ENCODE peak calls at places on chromosomes 6 and 20, in seven cellular contexts. B, W, J, U, G, N and D are unnamed samples.

GRCh38 chr6:137707590-137708360 is 159.3 kb upstream of the TNFAIP3 start:
- DNase-seq in B (peak), W (peak), J (peak), U (peak), G (peak), N (peak), D (peak)

GRCh38 chr6:30802731-30803130 is 58.4 kb upstream of the IER3 start:
- DNase-seq in B (no peak), W (no peak), J (no peak), U (no peak), G (no peak), N (no peak), D (no peak)

GRCh38 chr20:44326391-44327159 is 10.3 kb upstream of the R3HDML start:
- DNase-seq in B (no peak), W (no peak), J (no peak), U (no peak), G (no peak), N (no peak), D (no peak)

GRCh38 chr6:163725008-163725941 is 310.8 kb downstream of the QKI start:
- DNase-seq in B (no peak), W (no peak), J (no peak), U (no peak), G (no peak), N (no peak), D (no peak)

GRCh38 chr6:43076093-43076927 is at the start of gene PTK7:
- DNase-seq in B (peak), W (peak), J (peak), U (no peak), G (no peak), N (peak), D (peak)

GRCh38 chr20:47781631-47782030 is 3.6 kb downstream of the SULF2 start:
- DNase-seq in B (no peak), W (no peak), J (no peak), U (no peak), G (no peak), N (no peak), D (no peak)

GRCh38 chr20:51387125-51387865 is 155.2 kb downstream of the NFATC2 start:
- DNase-seq in B (no peak), W (no peak), J (no peak), U (no peak), G (no peak), N (no peak), D (no peak)

GRCh38 chr6:5466459-5466858 is 205.1 kb downstream of the FARS2 start:
- DNase-seq in B (no peak), W (no peak), J (no peak), U (peak), G (no peak), N (peak), D (no peak)

GRCh38 chr6:142187209-142187608 is 40.1 kb downstream of the VTA1 start:
- DNase-seq in B (peak), W (no peak), J (no peak), U (peak), G (peak), N (no peak), D (no peak)

GRCh38 chr6:111184827-111185567 is 97.7 kb downstream of the SLC16A10 start:
- DNase-seq in B (no peak), W (no peak), J (no peak), U (no peak), G (no peak), N (no peak), D (no peak)

GRCh38 chr6:157388924-157389323 is 7.9 kb downstream of the ZDHHC14 start:
- DNase-seq in B (no peak), W (no peak), J (no peak), U (no peak), G (no peak), N (no peak), D (no peak)

GRCh38 chr6:41581381-41581991 is 35.3 kb downstream of the FOXP4 start:
- DNase-seq in B (no peak), W (no peak), J (no peak), U (peak), G (peak), N (peak), D (no peak)

GRCh38 chr20:18913701-18914100 is 100.1 kb downstream of the SCP2D1 start:
- DNase-seq in B (no peak), W (no peak), J (no peak), U (no peak), G (no peak), N (no peak), D (no peak)

GRCh38 chr20:38272961-38273360 is 12.4 kb upstream of the KIAA1755 start:
- DNase-seq in B (no peak), W (no peak), J (no peak), U (peak), G (no peak), N (peak), D (no peak)

GRCh38 chr20:49562341-49563014 is 5.5 kb downstream of the PTGIS start:
- DNase-seq in B (no peak), W (peak), J (no peak), U (peak), G (peak), N (peak), D (peak)

GRCh38 chr6:12884983-12885382 is 168.4 kb downstream of the PHACTR1 start:
- DNase-seq in B (no peak), W (no peak), J (no peak), U (no peak), G (no peak), N (no peak), D (no peak)

GRCh38 chr6:128156315-128157111 is 255.7 kb upstream of the THEMIS start:
- DNase-seq in B (no peak), W (no peak), J (no peak), U (no peak), G (no peak), N (no peak), D (no peak)

GRCh38 chr6:82980086-82980485 is 85.6 kb downstream of the UBE3D start:
- DNase-seq in B (no peak), W (no peak), J (no peak), U (peak), G (no peak), N (peak), D (no peak)

GRCh38 chr6:31659649-31660223 is 842 bp downstream of the C6orf47 start:
- DNase-seq in B (peak), W (no peak), J (no peak), U (peak), G (no peak), N (peak), D (no peak)

GRCh38 chr6:141598487-141598886 is 534.2 kb upstream of the GJE1 start:
- DNase-seq in B (no peak), W (no peak), J (no peak), U (peak), G (no peak), N (peak), D (no peak)

GRCh38 chr6:36576573-36576972 is 17.6 kb upstream of the SRSF3 start:
- DNase-seq in B (no peak), W (no peak), J (no peak), U (no peak), G (no peak), N (no peak), D (no peak)

GRCh38 chr6:12324741-12325140 is 34.6 kb downstream of the EDN1 start:
- DNase-seq in B (no peak), W (no peak), J (no peak), U (no peak), G (no peak), N (no peak), D (no peak)

GRCh38 chr6:76230711-76231110 is 158.2 kb upstream of the IMPG1 start:
- DNase-seq in B (no peak), W (no peak), J (peak), U (no peak), G (no peak), N (no peak), D (peak)

GRCh38 chr20:32970973-32971300 is 33.3 kb downstream of the SUN5 start:
- DNase-seq in B (no peak), W (no peak), J (no peak), U (no peak), G (no peak), N (no peak), D (no peak)

GRCh38 chr6:1917628-1918371 is 308.1 kb downstream of the FOXC1 start:
- DNase-seq in B (no peak), W (no peak), J (no peak), U (peak), G (no peak), N (peak), D (no peak)

GRCh38 chr6:125790403-125791150 is at the start of gene NCOA7:
- DNase-seq in B (peak), W (peak), J (peak), U (peak), G (peak), N (peak), D (peak)

GRCh38 chr6:151036869-151037680 is 171.6 kb downstream of the MTHFD1L start:
- DNase-seq in B (no peak), W (no peak), J (no peak), U (peak), G (no peak), N (no peak), D (no peak)

GRCh38 chr20:62924567-62925419 is 1.5 kb downstream of the DIDO1 start:
- DNase-seq in B (no peak), W (no peak), J (peak), U (peak), G (no peak), N (peak), D (peak)

GRCh38 chr20:62922451-62922921 is 3.8 kb downstream of the DIDO1 start:
- DNase-seq in B (no peak), W (no peak), J (peak), U (no peak), G (no peak), N (no peak), D (no peak)

GRCh38 chr20:62926229-62927127 is at the start of gene DIDO1:
- DNase-seq in B (peak), W (peak), J (peak), U (peak), G (peak), N (peak), D (peak)

GRCh38 chr20:62925420-62926228 is 681 bp downstream of the DIDO1 start:
- DNase-seq in B (peak), W (peak), J (peak), U (no peak), G (peak), N (peak), D (peak)

GRCh38 chr20:62923669-62924566 is 2.4 kb downstream of the DIDO1 start:
- DNase-seq in B (no peak), W (no peak), J (no peak), U (no peak), G (no peak), N (no peak), D (no peak)
- H3K4me3 ChIP-seq in B (no peak), W (peak), J (peak), U (peak), G (peak), N (peak), D (peak)

GRCh38 chr6:10485406-10485805 is 35.7 kb upstream of the GCNT2 start:
- DNase-seq in B (no peak), W (no peak), J (no peak), U (no peak), G (no peak), N (no peak), D (no peak)

GRCh38 chr6:10482636-10483257 is 38.4 kb upstream of the GCNT2 start:
- DNase-seq in B (no peak), W (no peak), J (no peak), U (no peak), G (no peak), N (no peak), D (no peak)

GRCh38 chr6:10486215-10486614 is 34.9 kb upstream of the GCNT2 start:
- DNase-seq in B (no peak), W (no peak), J (no peak), U (no peak), G (no peak), N (no peak), D (no peak)

GRCh38 chr6:10491463-10491862 is 29.7 kb upstream of the GCNT2 start:
- DNase-seq in B (no peak), W (no peak), J (no peak), U (no peak), G (no peak), N (no peak), D (no peak)

DNA sequence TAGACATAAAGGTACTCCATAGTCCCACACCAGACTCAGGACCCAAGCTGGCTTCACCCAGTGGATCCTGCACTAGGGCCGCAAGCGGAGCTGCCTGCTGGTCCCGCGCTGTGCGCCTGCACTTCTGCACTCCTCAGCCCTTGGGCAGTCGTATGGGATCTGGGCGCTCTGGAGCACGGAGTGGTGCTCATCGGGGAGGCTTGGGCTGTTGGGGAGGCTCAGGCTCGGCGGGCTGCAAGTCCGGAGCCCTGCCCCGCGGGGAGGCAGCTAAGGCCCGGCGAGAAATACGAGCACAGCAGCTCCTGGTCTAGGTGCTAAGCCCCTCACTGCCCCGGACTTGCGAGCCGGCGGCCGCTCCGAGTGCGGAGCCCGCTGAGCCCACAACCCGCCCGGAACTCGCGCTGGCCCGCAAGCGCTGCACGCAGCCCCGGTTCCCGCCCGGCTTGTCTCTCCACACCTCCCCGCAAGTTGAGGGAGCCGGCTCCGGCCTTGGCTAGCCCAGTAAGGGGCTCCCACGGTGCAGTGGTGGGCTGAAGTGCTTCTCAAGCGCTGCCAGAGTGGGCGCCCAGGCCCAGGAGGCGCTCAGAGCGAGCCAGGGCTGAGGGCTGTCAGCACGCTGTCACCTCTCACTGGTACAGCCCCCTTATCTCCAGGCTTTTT is 33.4 kb upstream of the GCNT2 start:
- DNase-seq in B (peak), W (no peak), J (no peak), U (no peak), G (no peak), N (no peak), D (no peak)
- H3K4me3 ChIP-seq in B (peak), W (no peak), J (no peak), U (no peak), G (no peak), N (no peak), D (no peak)

GRCh38 chr20:434661-435419 is 26.7 kb downstream of the RBCK1 start:
- DNase-seq in B (no peak), W (no peak), J (no peak), U (no peak), G (no peak), N (no peak), D (no peak)
- H3K4me3 ChIP-seq in B (no peak), W (no peak), J (no peak), U (no peak), G (no peak), N (no peak), D (no peak)

DNA sequence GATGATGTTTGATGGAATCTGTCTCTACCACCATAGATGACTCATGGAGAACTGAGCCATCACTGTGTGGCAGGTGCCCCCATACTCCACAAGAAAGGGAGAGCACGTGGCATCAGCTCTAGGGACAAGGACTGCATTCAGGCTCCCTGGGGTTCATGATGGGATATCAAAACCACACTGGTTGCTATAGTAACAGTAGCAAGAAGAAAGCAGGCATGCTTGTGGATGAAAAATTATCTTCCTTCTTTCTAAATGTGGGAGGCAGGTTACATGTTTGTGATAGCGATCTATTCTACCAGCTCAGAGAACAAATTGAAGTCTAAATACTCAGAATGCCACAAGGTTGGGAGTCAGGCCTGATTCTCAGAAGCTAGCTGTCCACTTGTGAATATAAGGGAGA is 224.2 kb downstream of the ARHGAP18 start:
- DNase-seq in B (no peak), W (no peak), J (no peak), U (no peak), G (no peak), N (no peak), D (no peak)
- H3K4me3 ChIP-seq in B (no peak), W (no peak), J (no peak), U (no peak), G (no peak), N (no peak), D (no peak)

GRCh38 chr20:57383447-57384347 is 7.5 kb upstream of the RBM38 start:
- DNase-seq in B (no peak), W (no peak), J (no peak), U (no peak), G (no peak), N (no peak), D (peak)
- H3K4me3 ChIP-seq in B (no peak), W (no peak), J (no peak), U (no peak), G (no peak), N (no peak), D (no peak)